ENCODE peak calls at places on chromosomes 11 and 22, in eight cellular contexts. M, N, W, B, F, G, L and C are unnamed samples.

GRCh38 chr11:2701898-2702434 is 2.2 kb upstream of the KCNQ1OT1 start:
- DNase-seq in B (no peak), M (no peak), L (no peak), F (no peak), N (no peak), W (no peak), G (no peak), C (no peak)

GRCh38 chr22:31139866-31140716 is at the start of gene PLA2G3:
- DNase-seq in F (peak; percentile 86), B (no peak), L (peak; percentile 63), G (peak; percentile 55), W (no peak), N (peak; percentile 37), M (peak; percentile 19), C (no peak)

GRCh38 chr11:27485930-27486773 is 13.6 kb upstream of the LGR4 start:
- DNase-seq in G (peak; percentile 76), N (peak; percentile 55), L (peak; percentile 75), B (peak; percentile 60), W (no peak), M (no peak), F (no peak), C (peak; percentile 43)

GRCh38 chr11:61413496-61413895 is 16.3 kb downstream of the CPSF7 start:
- DNase-seq in L (no peak), M (no peak), N (no peak), B (no peak), F (no peak), W (no peak), G (peak; percentile 8), C (no peak)

GRCh38 chr22:46577361-46578249 is 40.2 kb upstream of the CELSR1 start:
- DNase-seq in B (no peak), W (no peak), N (no peak), G (no peak), F (no peak), M (peak; percentile 75), L (no peak), C (no peak)

GRCh38 chr11:69889400-69890372 is 70.5 kb upstream of the FGF3 start:
- DNase-seq in L (no peak), W (no peak), G (no peak), M (no peak), F (no peak), B (no peak), N (no peak), C (no peak)

GRCh38 chr11:111363985-111364384 is 15.1 kb downstream of the POU2AF1 start:
- DNase-seq in G (no peak), B (peak; percentile 58), N (no peak), W (no peak), M (no peak), F (no peak), L (no peak), C (no peak)

GRCh38 chr22:44127353-44127752 is 53.4 kb upstream of the PARVG start:
- DNase-seq in M (no peak), N (peak; percentile 27), F (no peak), B (no peak), W (no peak), L (no peak), G (peak; percentile 80), C (no peak)

GRCh38 chr22:50236731-50237409 is 8.0 kb downstream of the TUBGCP6 start:
- DNase-seq in L (peak; percentile 27), W (no peak), N (no peak), F (no peak), B (peak; percentile 58), G (no peak), M (no peak), C (no peak)

GRCh38 chr11:119369035-119369925 is 12.2 kb downstream of the USP2 start:
- DNase-seq in G (no peak), W (no peak), N (no peak), L (no peak), F (no peak), B (no peak), M (no peak), C (no peak)

GRCh38 chr22:22210375-22210774 is 34.2 kb upstream of the VPREB1 start:
- DNase-seq in M (no peak), W (no peak), G (peak; percentile 43), F (peak; percentile 4), L (peak; percentile 61), B (peak; percentile 64), N (no peak), C (peak; percentile 70)

GRCh38 chr11:66020618-66021357 is 5.5 kb downstream of the CATSPER1 start:
- DNase-seq in L (peak; percentile 70), M (peak; percentile 19), G (peak; percentile 64), F (no peak), B (no peak), N (no peak), W (no peak), C (no peak)

GRCh38 chr22:23984430-23984829 is 4.5 kb downstream of the GSTT2 start:
- DNase-seq in G (peak; percentile 63), L (peak; percentile 11), N (no peak), F (no peak), W (no peak), M (peak; percentile 17), B (peak; percentile 68), C (peak; percentile 20)
- TF ChIP-seq CTCF in G (peak; percentile 70), L (peak; percentile 55), N (no peak), F (peak; percentile 57), W (peak; percentile 57), M (peak; percentile 56), B (peak; percentile 82), C (peak; percentile 54)

GRCh38 chr11:74090701-74091100 is 80.1 kb downstream of the C2CD3 start:
- DNase-seq in G (peak; percentile 33), N (no peak), L (no peak), M (no peak), B (peak; percentile 14), F (no peak), W (no peak), C (no peak)
- TF ChIP-seq CTCF in G (peak; percentile 25), N (no peak), L (peak; percentile 37), M (no peak), B (no peak), F (peak; percentile 29), W (no peak), C (no peak)

GRCh38 chr22:32636884-32637283 is 162.3 kb downstream of the FBXO7 start:
- DNase-seq in B (no peak), M (no peak), N (no peak), G (no peak), W (no peak), L (no peak), F (no peak), C (no peak)
- TF ChIP-seq CTCF in B (no peak), M (no peak), N (no peak), G (no peak), W (no peak), L (peak; percentile 3), F (no peak), C (no peak)

GRCh38 chr11:22878604-22879003 is 18.3 kb upstream of the CCDC179 start:
- DNase-seq in B (no peak), L (no peak), M (no peak), F (no peak), G (no peak), W (no peak), N (no peak), C (no peak)

GRCh38 chr11:22879615-22880014 is 19.3 kb upstream of the CCDC179 start:
- DNase-seq in L (peak; percentile 3), B (no peak), W (no peak), N (no peak), G (peak; percentile 6), M (no peak), F (peak; percentile 2), C (no peak)

GRCh38 chr11:22878039-22878438 is 17.8 kb upstream of the CCDC179 start:
- DNase-seq in F (no peak), W (no peak), M (no peak), N (no peak), L (no peak), B (no peak), G (no peak), C (no peak)

GRCh38 chr11:22875869-22876473 is 15.7 kb upstream of the CCDC179 start:
- DNase-seq in B (peak; percentile 84), W (peak; percentile 25), M (peak; percentile 54), F (peak; percentile 59), G (peak; percentile 88), N (peak; percentile 69), L (peak; percentile 87), C (peak; percentile 60)
- TF ChIP-seq CTCF in B (peak; percentile 57), W (peak; percentile 21), M (peak; percentile 96), F (peak; percentile 74), G (peak; percentile 76), N (no peak), L (peak; percentile 66), C (peak; percentile 71)

GRCh38 chr22:29320546-29320945 is 5.0 kb upstream of the RASL10A start:
- DNase-seq in F (no peak), B (no peak), G (no peak), W (no peak), N (no peak), L (no peak), M (no peak), C (no peak)
- TF ChIP-seq CTCF in F (peak; percentile 40), B (no peak), G (peak; percentile 9), W (no peak), N (no peak), L (peak; percentile 14), M (no peak), C (no peak)

DNA sequence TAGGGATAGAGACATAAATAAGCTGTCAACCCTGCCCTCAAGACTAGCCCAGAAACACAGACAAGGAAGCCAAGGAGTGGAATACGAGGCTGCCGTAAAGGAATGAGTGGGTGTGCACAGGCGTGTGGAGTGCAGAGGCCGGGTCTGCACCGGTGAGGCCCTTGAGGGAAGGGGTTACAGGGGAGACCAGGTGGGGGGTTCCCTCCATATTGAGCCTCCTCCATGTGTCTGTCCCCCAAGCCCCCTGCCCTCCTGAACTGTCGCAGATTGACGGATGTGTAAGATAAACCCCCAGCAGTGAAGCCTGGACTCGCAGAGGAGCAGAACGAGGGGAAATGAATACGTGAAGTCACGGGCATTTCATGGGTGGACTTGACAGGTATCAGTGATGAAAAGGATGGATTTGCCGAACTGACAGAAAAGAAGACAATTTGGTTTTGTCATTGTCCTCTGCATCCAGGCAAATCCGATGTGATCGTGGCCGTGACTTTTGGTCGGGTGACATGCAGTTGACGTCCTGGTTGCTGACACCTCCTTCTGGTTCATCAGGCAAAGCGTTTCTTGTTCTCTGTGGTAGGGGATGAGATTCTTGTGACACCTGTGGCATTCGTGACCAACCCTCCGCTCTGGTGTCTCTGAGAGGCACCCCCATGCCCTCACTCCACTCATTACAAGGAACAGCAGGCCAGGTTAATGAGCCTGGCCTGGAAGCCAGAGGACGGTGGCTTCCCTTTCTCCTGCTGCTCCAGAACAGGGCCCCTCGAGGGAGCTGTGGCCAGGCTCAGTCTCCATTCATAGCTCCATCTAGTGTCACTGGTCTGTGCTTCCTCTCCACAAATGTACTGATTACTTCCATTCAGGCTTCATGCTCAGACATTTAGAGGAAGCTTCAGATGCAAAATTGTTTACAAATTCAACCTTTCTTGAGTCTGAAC is 223.1 kb upstream of the B3GAT1 start:
- DNase-seq in B (no peak), L (no peak), W (no peak), G (no peak), N (no peak), M (no peak), F (no peak), C (no peak)
- TF ChIP-seq CTCF in B (no peak), L (no peak), W (no peak), G (no peak), N (no peak), M (no peak), F (no peak), C (no peak)